ENCODE peak calls at places on chromosomes 6 and 20, in ten cellular contexts. L, K, N, Q, B, O, M, H, D and G are unnamed samples.

GRCh38 chr6:65075705-65076104 is 631.3 kb downstream of the EYS start:
- DNase-seq in L (no peak), K (no peak), N (no peak), Q (no peak), B (no peak), O (no peak), M (no peak), H (no peak), D (no peak), G (no peak)

GRCh38 chr6:152267967-152268845 is 369.0 kb downstream of the SYNE1 start:
- DNase-seq in L (peak; percentile 25), K (peak; percentile 39), N (peak; percentile 36), Q (peak; percentile 14), B (no peak), O (no peak), M (no peak), H (no peak), D (peak; percentile 43), G (no peak)

GRCh38 chr20:38125157-38126056 is 39.7 kb downstream of the TGM2 start:
- DNase-seq in L (no peak), K (no peak), N (no peak), Q (no peak), B (no peak), O (no peak), M (peak; percentile 81), H (no peak), D (peak; percentile 60), G (peak; percentile 98)

GRCh38 chr6:158560787-158561246 is 926 bp downstream of the TMEM181 start:
- DNase-seq in L (no peak), K (no peak), N (peak; percentile 36), Q (no peak), B (no peak), O (no peak), M (no peak), H (no peak), D (peak; percentile 39), G (peak; percentile 12)

GRCh38 chr6:118660218-118660569 is 8.8 kb upstream of the CEP85L start:
- DNase-seq in L (peak; percentile 74), K (no peak), N (no peak), Q (no peak), B (no peak), O (no peak), M (no peak), H (no peak), D (peak; percentile 18), G (no peak)

GRCh38 chr20:5143856-5144255 is 17.0 kb downstream of the CDS2 start:
- DNase-seq in L (no peak), K (no peak), N (no peak), Q (no peak), B (no peak), O (no peak), M (no peak), H (no peak), D (no peak), G (no peak)

GRCh38 chr6:158016571-158017383 is 35.1 kb downstream of the SYNJ2 start:
- DNase-seq in L (no peak), K (no peak), N (no peak), Q (no peak), B (no peak), O (no peak), M (peak; percentile 33), H (no peak), D (no peak), G (no peak)

GRCh38 chr6:43269273-43270007 is 26.2 kb downstream of the TTBK1 start:
- DNase-seq in L (peak; percentile 30), K (no peak), N (peak; percentile 56), Q (peak; percentile 57), B (no peak), O (peak; percentile 20), M (peak; percentile 54), H (peak; percentile 50), D (no peak), G (no peak)

GRCh38 chr6:142728367-142728766 is 216.6 kb downstream of the HIVEP2 start:
- DNase-seq in L (no peak), K (no peak), N (no peak), Q (no peak), B (no peak), O (no peak), M (no peak), H (no peak), D (no peak), G (no peak)

GRCh38 chr20:50296450-50297375 is 106.1 kb downstream of the CEBPB start:
- DNase-seq in L (no peak), K (no peak), N (no peak), Q (no peak), B (no peak), O (no peak), M (peak; percentile 73), H (no peak), D (peak; percentile 32), G (no peak)

GRCh38 chr20:10935658-10936057 is 261.9 kb upstream of the JAG1 start:
- DNase-seq in L (no peak), K (no peak), N (no peak), Q (no peak), B (no peak), O (no peak), M (no peak), H (no peak), D (no peak), G (no peak)

GRCh38 chr6:163538331-163538730 is 123.8 kb downstream of the QKI start:
- DNase-seq in L (no peak), K (no peak), N (no peak), Q (no peak), B (no peak), O (no peak), M (no peak), H (no peak), D (no peak), G (no peak)

GRCh38 chr6:37011656-37012378 is 6.4 kb downstream of the FGD2 start:
- DNase-seq in L (no peak), K (no peak), N (no peak), Q (no peak), B (no peak), O (no peak), M (no peak), H (no peak), D (peak; percentile 68), G (no peak)

GRCh38 chr20:37403107-37404033 is 57.4 kb downstream of the SRC start:
- DNase-seq in L (no peak), K (no peak), N (no peak), Q (no peak), B (no peak), O (no peak), M (no peak), H (no peak), D (no peak), G (no peak)

GRCh38 chr6:113829702-113830058 is 27.5 kb upstream of the MARCKS start:
- DNase-seq in L (no peak), K (no peak), N (no peak), Q (no peak), B (no peak), O (no peak), M (no peak), H (no peak), D (peak; percentile 89), G (no peak)

GRCh38 chr6:5054427-5054873 is 30.7 kb upstream of the PPP1R3G start:
- DNase-seq in L (no peak), K (no peak), N (no peak), Q (no peak), B (no peak), O (no peak), M (no peak), H (no peak), D (peak; percentile 85), G (no peak)

GRCh38 chr6:145569140-145569539 is 166.2 kb downstream of the EPM2A start:
- DNase-seq in L (no peak), K (no peak), N (no peak), Q (no peak), B (no peak), O (no peak), M (no peak), H (no peak), D (peak; percentile 40), G (no peak)

GRCh38 chr6:109222848-109223247 is 127.5 kb downstream of the CEP57L1 start:
- DNase-seq in L (no peak), K (no peak), N (no peak), Q (no peak), B (no peak), O (no peak), M (no peak), H (no peak), D (no peak), G (no peak)

GRCh38 chr6:163137036-163137435 is 277.5 kb upstream of the QKI start:
- DNase-seq in L (no peak), K (no peak), N (no peak), Q (no peak), B (no peak), O (no peak), M (no peak), H (no peak), D (no peak), G (no peak)

GRCh38 chr20:33299111-33299603 is 16.1 kb downstream of the BPIFB1 start:
- DNase-seq in L (peak; percentile 86), K (peak; percentile 90), N (peak; percentile 89), Q (peak; percentile 76), B (peak; percentile 40), O (peak; percentile 50), M (peak; percentile 77), H (peak; percentile 93), D (peak; percentile 50), G (peak; percentile 56)

GRCh38 chr6:88985901-88986300 is 22.5 kb upstream of the RNGTT start:
- DNase-seq in L (no peak), K (no peak), N (no peak), Q (no peak), B (no peak), O (no peak), M (no peak), H (no peak), D (no peak), G (no peak)